ENCODE peak calls at places on chromosomes 6 and 20, in six cellular contexts. K is mammary epithelial cell, F is uterus, J is H1, D is thoracic aorta, P is ascending aorta. E is an unnamed sample.
A peak's percentile ranks its signal among the peaks of the same experiment; 100 is the strongest.

GRCh38 chr6:147651249-147652063 is 143.0 kb downstream of the SAMD5 start:
- DNase-seq in P (no peak), D (no peak), K (no peak), J (no peak), F (no peak), E (no peak)

GRCh38 chr20:7291319-7291943 is 523.9 kb downstream of the BMP2 start:
- DNase-seq in D (no peak), J (no peak), F (no peak), P (no peak), K (no peak), E (no peak)

GRCh38 chr6:119713903-119714302 is 364.3 kb upstream of the MAN1A1 start:
- DNase-seq in D (no peak), J (no peak), P (no peak), F (no peak), K (no peak), E (no peak)

GRCh38 chr6:170027111-170028043 is 263.5 kb downstream of the DLL1 start:
- DNase-seq in P (no peak), J (no peak), K (no peak), F (no peak), D (no peak), E (no peak)

GRCh38 chr6:144899161-144899560 is 614.0 kb downstream of the UTRN start:
- DNase-seq in F (no peak), J (no peak), K (no peak), D (no peak), P (no peak), E (no peak)

GRCh38 chr6:30962716-30963115 is 20.8 kb upstream of the MUC21 start:
- DNase-seq in K (no peak), F (no peak), J (no peak), P (no peak), D (no peak), E (no peak)

GRCh38 chr6:50724381-50725124 is 11.2 kb downstream of the TFAP2D start:
- DNase-seq in J (no peak), D (no peak), K (no peak), F (no peak), P (no peak), E (no peak)

GRCh38 chr20:8305449-8305978 is 173.4 kb downstream of the PLCB1 start:
- DNase-seq in P (no peak), D (no peak), F (peak; percentile 15), K (peak; percentile 58), J (peak; percentile 75), E (no peak)

GRCh38 chr20:11047559-11047958 is 373.8 kb upstream of the JAG1 start:
- DNase-seq in F (no peak), K (peak; percentile 81), D (no peak), J (no peak), P (no peak), E (no peak)

GRCh38 chr20:63016514-63017075 is 9.8 kb upstream of the BHLHE23 start:
- DNase-seq in J (no peak), P (no peak), K (no peak), D (no peak), F (no peak), E (no peak)

GRCh38 chr6:34181903-34182302 is 36.0 kb upstream of the GRM4 start:
- DNase-seq in P (no peak), K (no peak), J (no peak), D (no peak), F (no peak), E (no peak)

GRCh38 chr6:45353654-45354053 is 24.1 kb downstream of the SUPT3H start:
- DNase-seq in K (no peak), D (no peak), P (no peak), F (no peak), J (no peak), E (no peak)

GRCh38 chr20:19815553-19815991 is 57.5 kb downstream of the RIN2 start:
- DNase-seq in P (peak; percentile 31), D (peak; percentile 39), F (peak; percentile 52), K (peak; percentile 97), J (no peak), E (no peak)

GRCh38 chr20:8414611-8415274 is 282.7 kb downstream of the PLCB1 start:
- DNase-seq in D (no peak), P (no peak), F (no peak), J (no peak), K (peak; percentile 71), E (no peak)

GRCh38 chr6:137791281-137792159 is 75.5 kb upstream of the TNFAIP3 start:
- DNase-seq in D (no peak), K (no peak), J (no peak), P (no peak), F (no peak), E (no peak)

GRCh38 chr6:77463881-77464867 is 883 bp upstream of the HTR1B start:
- DNase-seq in K (no peak), D (no peak), J (peak; percentile 74), P (no peak), F (no peak), E (no peak)

GRCh38 chr6:25359191-25359861 is 80.2 kb downstream of the CARMIL1 start:
- DNase-seq in F (peak; percentile 48), D (peak; percentile 14), P (no peak), K (peak; percentile 58), J (no peak), E (no peak)

GRCh38 chr20:3165473-3166337 is 6.0 kb upstream of the FASTKD5 start:
- DNase-seq in P (no peak), D (no peak), F (peak; percentile 37), K (no peak), J (no peak), E (no peak)

GRCh38 chr6:162973975-162974374 is 246.2 kb downstream of the PACRG start:
- DNase-seq in P (no peak), J (no peak), F (no peak), K (no peak), D (no peak), E (no peak)

GRCh38 chr6:127854009-127854408 is 46.8 kb downstream of the THEMIS start:
- DNase-seq in K (no peak), P (no peak), J (no peak), D (no peak), F (no peak), E (no peak)

GRCh38 chr20:61936701-61937131 is 129.0 kb downstream of the TAF4 start:
- DNase-seq in F (no peak), P (no peak), D (no peak), K (no peak), J (peak; percentile 42), E (no peak)

GRCh38 chr6:13354331-13355042 is 26.1 kb upstream of the TBC1D7 start:
- DNase-seq in J (no peak), D (no peak), K (no peak), F (no peak), P (no peak), E (no peak)

GRCh38 chr6:52333840-52334200 is 28.1 kb upstream of the PAQR8 start:
- DNase-seq in D (no peak), J (no peak), K (peak; percentile 9), F (no peak), P (no peak), E (no peak)

GRCh38 chr6:157079774-157080173 is 243.5 kb downstream of the TMEM242 start:
- DNase-seq in D (no peak), F (no peak), P (no peak), K (no peak), J (no peak), E (no peak)

GRCh38 chr6:157077251-157077650 is 246.1 kb downstream of the TMEM242 start:
- DNase-seq in K (no peak), F (no peak), D (no peak), J (no peak), P (no peak), E (no peak)

GRCh38 chr6:157079277-157079676 is 244.0 kb downstream of the TMEM242 start:
- DNase-seq in J (no peak), K (no peak), F (no peak), D (no peak), P (no peak), E (no peak)

GRCh38 chr6:157076427-157076774 is 246.9 kb downstream of the TMEM242 start:
- DNase-seq in P (no peak), F (no peak), K (no peak), D (no peak), J (no peak), E (no peak)

DNA sequence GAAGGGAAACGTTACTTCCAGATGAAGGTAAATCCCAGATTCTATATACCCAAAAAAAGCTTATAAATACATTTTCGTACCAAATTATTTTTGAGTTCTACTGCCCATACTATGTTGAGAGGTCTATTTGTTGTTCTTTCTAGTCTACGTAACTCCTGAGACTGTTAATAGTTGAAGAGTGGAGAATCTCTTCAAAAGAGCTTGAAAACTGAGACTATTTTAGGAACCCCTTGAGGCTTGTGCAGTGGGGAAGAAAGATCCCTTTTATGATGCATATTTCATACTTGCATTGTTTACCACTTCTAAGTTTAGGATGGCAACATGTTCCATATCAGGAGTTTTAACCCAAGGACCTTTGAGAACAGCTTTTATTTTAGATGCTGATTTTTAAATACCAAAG is 245.0 kb downstream of the TMEM242 start:
- DNase-seq in P (no peak), F (no peak), D (no peak), K (no peak), J (no peak), E (no peak)
- H3K4me1 ChIP-seq in P (no peaks in the 10 kb centered on the region), F (no peaks in the 10 kb centered on the region), D (peaks cover 4% of the 10 kb centered on the region), K (no peaks in the 10 kb centered on the region), J (no peaks in the 10 kb centered on the region), E (peaks cover 8% of the 10 kb centered on the region)

GRCh38 chr20:258963-259362 is 1.4 kb downstream of the DEFB132 start:
- DNase-seq in D (no peak), P (no peak), F (no peak), K (no peak), J (no peak), E (no peak)
- TF ChIP-seq CTCF in D (no peak), P (no peak), F (no peak), K (peak; percentile 9), J (no peak), E (no peak)

DNA sequence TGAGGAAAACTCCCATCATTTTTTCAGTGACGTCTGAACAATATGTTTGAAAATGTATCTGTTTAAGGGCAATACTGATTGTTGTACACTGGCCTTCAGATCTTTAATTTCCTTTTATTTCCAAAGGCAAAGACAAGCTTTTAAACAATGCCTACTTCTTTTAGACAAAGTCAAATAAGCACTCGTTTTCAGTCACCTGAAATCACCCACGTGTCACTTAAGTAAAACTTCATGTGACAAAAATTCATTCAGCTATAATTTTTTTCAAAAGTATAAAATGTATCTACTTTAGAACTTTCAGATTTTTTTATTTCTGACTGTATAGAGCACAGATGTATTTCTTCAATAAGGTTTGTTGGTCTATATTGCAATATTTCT is 113.5 kb upstream of the BEND6 start:
- DNase-seq in F (no peak), D (no peak), K (no peak), P (no peak), J (no peak), E (no peak)
- H3K4me1 ChIP-seq in F (peaks cover 13% of the 10 kb centered on the region), D (peaks cover 23% of the 10 kb centered on the region), K (peaks cover 20% of the 10 kb centered on the region), P (no peaks in the 10 kb centered on the region), J (no peaks in the 10 kb centered on the region), E (peaks cover 43% of the 10 kb centered on the region)

GRCh38 chr20:50504231-50504823 is 5.9 kb upstream of the PTPN1 start:
- DNase-seq in F (no peak), P (no peak), D (no peak), J (no peak), K (no peak), E (no peak)
- TF ChIP-seq CTCF in F (no peak), P (no peak), D (no peak), J (no peak), K (no peak), E (no peak)

GRCh38 chr6:3841066-3841454 is 8.1 kb upstream of the FAM50B start:
- DNase-seq in F (no peak), J (no peak), K (no peak), D (no peak), P (no peak), E (no peak)
- H3K4me1 ChIP-seq in F (peaks cover 3% of the 10 kb centered on the region), J (no peaks in the 10 kb centered on the region), K (peaks cover 34% of the 10 kb centered on the region), D (peaks cover 37% of the 10 kb centered on the region), P (peaks cover 7% of the 10 kb centered on the region), E (peaks cover 23% of the 10 kb centered on the region)

GRCh38 chr6:7996538-7997225 is 67.5 kb downstream of the BLOC1S5 start:
- DNase-seq in K (peak; percentile 29), J (no peak), P (no peak), F (peak; percentile 37), D (no peak), E (no peak)
- TF ChIP-seq CTCF in K (no peak), J (no peak), P (no peak), F (no peak), D (no peak), E (no peak)

E was measured in esophagus squamous epithelium.